ENCODE peak calls at places on chromosomes 13 and 19, in nine cellular contexts. R is T-helper 9 cell; H is HFFc6; W is activated naive CD8-positive, alpha-beta T cell treated with anti-CD3 and anti-CD28 coated beads, Interleukin-2, amount 50 U/mL, for 24 hours; J is right cardiac atrium; N is activated CD8-positive, alpha-beta memory T cell treated with anti-CD3 and anti-CD28 coated beads for 1 hour; D is fibroblast of lung; B is DMS153; A is naive thymus-derived CD8-positive, alpha-beta T cell. Y is an unnamed sample.

GRCh38 chr13:65112123-65113075 is 2117.7 kb downstream of the PCDH9 start:
- DNase-seq in R (no peak), H (peak; percentile 72), W (no peak), J (no peak), N (no peak), D (no peak), B (no peak), A (no peak), Y (no peak)

GRCh38 chr19:40519352-40520322 is 52.8 kb downstream of the SPTBN4 start:
- DNase-seq in R (no peak), H (no peak), W (no peak), J (peak; percentile 74), N (no peak), D (peak; percentile 45), B (no peak), A (no peak), Y (no peak)

GRCh38 chr19:35468637-35469036 is 20.6 kb downstream of the FFAR2 start:
- DNase-seq in R (peak; percentile 56), H (peak; percentile 48), W (peak; percentile 65), J (peak; percentile 65), N (peak; percentile 24), D (peak; percentile 34), B (peak; percentile 34), A (peak; percentile 65), Y (peak; percentile 19)

GRCh38 chr13:67614013-67614412 is 383.9 kb upstream of the PCDH9 start:
- DNase-seq in R (no peak), H (no peak), W (no peak), J (no peak), N (no peak), D (no peak), B (no peak), A (no peak), Y (no peak)

GRCh38 chr13:71054358-71054757 is 812.6 kb downstream of the DACH1 start:
- DNase-seq in R (no peak), H (no peak), W (no peak), J (no peak), N (no peak), D (no peak), B (no peak), A (no peak), Y (no peak)

GRCh38 chr13:100473087-100473486 is 115.5 kb downstream of the GGACT start:
- DNase-seq in R (no peak), H (no peak), W (no peak), J (no peak), N (no peak), D (no peak), B (no peak), A (no peak), Y (no peak)

GRCh38 chr19:518292-519231 is 11.3 kb downstream of the TPGS1 start:
- DNase-seq in R (peak; percentile 54), H (no peak), W (peak; percentile 64), J (peak; percentile 59), N (peak; percentile 37), D (peak; percentile 94), B (no peak), A (peak; percentile 68), Y (peak; percentile 27)

GRCh38 chr13:40127476-40127875 is 472.0 kb downstream of the COG6 start:
- DNase-seq in R (no peak), H (no peak), W (no peak), J (no peak), N (no peak), D (no peak), B (no peak), A (no peak), Y (no peak)

GRCh38 chr19:9729162-9729561 is 39.4 kb downstream of the ZNF846 start:
- DNase-seq in R (no peak), H (no peak), W (no peak), J (no peak), N (no peak), D (no peak), B (no peak), A (no peak), Y (no peak)

GRCh38 chr19:49020931-49021895 is 2.9 kb downstream of the CGB3 start:
- DNase-seq in R (no peak), H (peak; percentile 27), W (no peak), J (peak; percentile 22), N (no peak), D (peak; percentile 38), B (no peak), A (no peak), Y (no peak)

GRCh38 chr19:21604351-21604926 is 99.0 kb downstream of the ZNF429 start:
- DNase-seq in R (no peak), H (peak; percentile 30), W (no peak), J (no peak), N (no peak), D (peak; percentile 66), B (no peak), A (peak; percentile 36), Y (no peak)

GRCh38 chr19:10876459-10877240 is 5.3 kb downstream of the CARM1 start:
- DNase-seq in R (no peak), H (no peak), W (no peak), J (peak; percentile 73), N (no peak), D (no peak), B (no peak), A (no peak), Y (no peak)

GRCh38 chr13:26971990-26972888 is 199.4 kb downstream of the USP12 start:
- DNase-seq in R (no peak), H (no peak), W (peak; percentile 31), J (no peak), N (no peak), D (peak; percentile 25), B (peak; percentile 88), A (peak; percentile 7), Y (no peak)

GRCh38 chr19:44684892-44685847 is 13.8 kb upstream of the CEACAM16 start:
- DNase-seq in R (no peak), H (peak; percentile 96), W (peak; percentile 26), J (peak; percentile 72), N (no peak), D (peak; percentile 77), B (no peak), A (no peak), Y (no peak)

GRCh38 chr13:27533155-27533643 is 82.8 kb upstream of the MTIF3 start:
- DNase-seq in R (peak; percentile 33), H (peak; percentile 56), W (peak; percentile 68), J (peak; percentile 93), N (no peak), D (peak; percentile 69), B (peak; percentile 73), A (peak; percentile 35), Y (peak; percentile 20)

GRCh38 chr19:1164684-1165531 is 9.2 kb downstream of the SBNO2 start:
- DNase-seq in R (no peak), H (no peak), W (no peak), J (peak; percentile 61), N (no peak), D (no peak), B (no peak), A (no peak), Y (no peak)

GRCh38 chr13:36006347-36006746 is 124.8 kb downstream of the DCLK1 start:
- DNase-seq in R (no peak), H (no peak), W (no peak), J (peak; percentile 34), N (no peak), D (peak; percentile 76), B (no peak), A (no peak), Y (no peak)

GRCh38 chr13:113863511-113864302 is at the start of gene GAS6:
- DNase-seq in R (no peak), H (peak; percentile 46), W (no peak), J (peak; percentile 87), N (no peak), D (peak; percentile 21), B (no peak), A (no peak), Y (no peak)

GRCh38 chr19:6914321-6914720 is 26.9 kb downstream of the ADGRE1 start:
- DNase-seq in R (no peak), H (no peak), W (no peak), J (no peak), N (no peak), D (no peak), B (no peak), A (no peak), Y (no peak)

GRCh38 chr13:77190349-77190748 is 136.5 kb downstream of the MYCBP2 start:
- DNase-seq in R (no peak), H (no peak), W (no peak), J (no peak), N (no peak), D (no peak), B (no peak), A (no peak), Y (no peak)

GRCh38 chr19:4030981-4031380 is 23.4 kb downstream of the PIAS4 start:
- DNase-seq in R (no peak), H (no peak), W (no peak), J (no peak), N (no peak), D (no peak), B (no peak), A (no peak), Y (no peak)

GRCh38 chr19:55462722-55463121 is 1.3 kb upstream of the ISOC2 start:
- DNase-seq in R (no peak), H (no peak), W (no peak), J (peak; percentile 36), N (no peak), D (no peak), B (no peak), A (no peak), Y (no peak)

GRCh38 chr19:20840371-20840770 is 64.3 kb downstream of the ZNF66 start:
- DNase-seq in R (no peak), H (no peak), W (no peak), J (no peak), N (no peak), D (no peak), B (no peak), A (no peak), Y (no peak)

GRCh38 chr13:45119469-45119989 is 781 bp upstream of the GTF2F2 start:
- DNase-seq in R (peak; percentile 58), H (no peak), W (peak; percentile 59), J (no peak), N (peak; percentile 40), D (peak; percentile 72), B (no peak), A (peak; percentile 86), Y (peak; percentile 61)

Y was measured in effector CD8-positive, alpha-beta T cell.